ENCODE peak calls at places on chromosomes 5 and 9, in five cellular contexts. P is mucosa of descending colon; H is Kasumi-1; S is stimulated activated CD4-positive, alpha-beta T cell treated with anti-CD3 and anti-CD28 coated beads, Interleukin-12 subunit alpha, Interleukin-12 subunit beta, amount 100 ng/mL, for 4 hours; O is coronary artery. B is an unnamed sample.
A peak's percentile ranks its signal among the peaks of the same experiment; 100 is the strongest.

GRCh38 chr5:107673106-107673367 is 2.3 kb upstream of the EFNA5 start:
- DNase-seq in P (no peak), H (no peak), S (no peak), O (no peak), B (no peak)

GRCh38 chr9:2406252-2406651 is 215.3 kb upstream of the VLDLR start:
- DNase-seq in P (no peak), H (no peak), S (no peak), O (no peak), B (no peak)

GRCh38 chr9:69193685-69194032 is 19.6 kb downstream of the TJP2 start:
- DNase-seq in P (no peak), H (no peak), S (no peak), O (no peak), B (no peak)

GRCh38 chr5:65474129-65474711 is 7.5 kb downstream of the ADAMTS6 start:
- DNase-seq in P (no peak), H (no peak), S (no peak), O (no peak), B (no peak)

GRCh38 chr9:114434878-114435311 is 47.1 kb upstream of the AKNA start:
- DNase-seq in P (no peak), H (peak; percentile 46), S (no peak), O (peak; percentile 41), B (no peak)

GRCh38 chr5:91266184-91266705 is 116.9 kb downstream of the ARRDC3 start:
- DNase-seq in P (no peak), H (peak; percentile 44), S (no peak), O (no peak), B (no peak)

GRCh38 chr5:141992349-141992963 is 20.4 kb downstream of the GNPDA1 start:
- DNase-seq in P (no peak), H (peak; percentile 61), S (peak; percentile 79), O (no peak), B (no peak)

GRCh38 chr5:135053278-135053677 is 19.2 kb upstream of the PITX1 start:
- DNase-seq in P (no peak), H (peak; percentile 32), S (no peak), O (no peak), B (peak; percentile 53)

GRCh38 chr5:134512661-134512999 is 12.8 kb upstream of the JADE2 start:
- DNase-seq in P (no peak), H (no peak), S (no peak), O (no peak), B (no peak)

GRCh38 chr5:3116366-3116765 is 364.9 kb upstream of the IRX2 start:
- DNase-seq in P (no peak), H (no peak), S (no peak), O (no peak), B (no peak)

GRCh38 chr5:83077662-83078261 is 415 bp downstream of the XRCC4 start:
- DNase-seq in P (no peak), H (peak; percentile 54), S (no peak), O (no peak), B (peak; percentile 27)

GRCh38 chr5:64505769-64506566 is at the start of gene RGS7BP:
- DNase-seq in P (no peak), H (peak; percentile 14), S (no peak), O (peak; percentile 77), B (no peak)

GRCh38 chr5:141681695-141682641 is at the start of gene ARAP3:
- DNase-seq in P (peak; percentile 89), H (peak; percentile 61), S (peak; percentile 40), O (peak; percentile 89), B (peak; percentile 50)

GRCh38 chr9:133505901-133506652 is 18.7 kb downstream of the MYMK start:
- DNase-seq in P (peak; percentile 64), H (no peak), S (no peak), O (peak; percentile 89), B (no peak)

GRCh38 chr9:113523421-113524141 is 60.1 kb downstream of the RGS3 start:
- DNase-seq in P (peak; percentile 75), H (peak; percentile 40), S (peak; percentile 62), O (no peak), B (peak; percentile 34)

GRCh38 chr5:91027316-91027937 is 355.7 kb downstream of the ARRDC3 start:
- DNase-seq in P (no peak), H (no peak), S (no peak), O (no peak), B (no peak)

GRCh38 chr5:169695919-169696490 is 58.9 kb downstream of the DOCK2 start:
- DNase-seq in P (no peak), H (no peak), S (no peak), O (no peak), B (no peak)

GRCh38 chr9:93656426-93657222 is 80.2 kb downstream of the PHF2 start:
- DNase-seq in P (peak; percentile 23), H (no peak), S (no peak), O (peak; percentile 54), B (no peak)

GRCh38 chr5:149937610-149938009 is 7.0 kb downstream of the PDE6A start:
- DNase-seq in P (no peak), H (no peak), S (no peak), O (no peak), B (no peak)

GRCh38 chr5:106964102-106964501 is 706.6 kb downstream of the EFNA5 start:
- DNase-seq in P (no peak), H (no peak), S (no peak), O (no peak), B (no peak)

GRCh38 chr9:110752766-110753165 is 84.2 kb downstream of the MUSK start:
- DNase-seq in P (no peak), H (peak; percentile 14), S (no peak), O (no peak), B (no peak)

GRCh38 chr9:130692365-130692764 is 1.2 kb upstream of the EXOSC2 start:
- DNase-seq in P (peak; percentile 65), H (no peak), S (no peak), O (no peak), B (no peak)

GRCh38 chr9:32899181-32899580 is 102.2 kb downstream of the APTX start:
- DNase-seq in P (no peak), H (peak; percentile 78), S (no peak), O (no peak), B (no peak)

GRCh38 chr5:68533051-68533450 is 317.5 kb downstream of the PIK3R1 start:
- DNase-seq in P (no peak), H (peak; percentile 58), S (no peak), O (no peak), B (no peak)

GRCh38 chr9:79687131-79687447 is 115.3 kb downstream of the TLE4 start:
- DNase-seq in P (no peak), H (peak; percentile 92), S (no peak), O (no peak), B (no peak)

GRCh38 chr9:96214639-96215038 is 87.3 kb downstream of the HSD17B3 start:
- DNase-seq in P (no peak), H (no peak), S (no peak), O (no peak), B (no peak)

GRCh38 chr5:66239034-66239433 is 94.9 kb downstream of the SREK1 start:
- DNase-seq in P (no peak), H (no peak), S (no peak), O (no peak), B (no peak)

GRCh38 chr5:171682801-171683200 is 102.8 kb upstream of the SMIM23 start:
- DNase-seq in P (no peak), H (no peak), S (no peak), O (no peak), B (no peak)

GRCh38 chr9:36623280-36623679 is 50.6 kb downstream of the MELK start:
- DNase-seq in P (no peak), H (no peak), S (no peak), O (no peak), B (no peak)

GRCh38 chr5:31593676-31594075 is 45.3 kb upstream of the PDZD2 start:
- DNase-seq in P (no peak), H (no peak), S (no peak), O (no peak), B (no peak)

GRCh38 chr5:100644206-100644605 is 109.0 kb downstream of the FAM174A start:
- DNase-seq in P (no peak), H (no peak), S (no peak), O (no peak), B (no peak)

GRCh38 chr5:171342362-171343111 is 33.5 kb downstream of the TLX3 start:
- DNase-seq in P (no peak), H (peak; percentile 82), S (peak; percentile 6), O (no peak), B (no peak)

B was measured in activated B cell treated with CpG ODN at 0.5 μM for 24 hours.